ENCODE peak calls at places on chromosome 12, in five cellular contexts. S is IMR-90, N is gastrocnemius medialis, Q is Karpas-422, O is mammary epithelial cell. D is an unnamed sample. For H3K9me3 and H3K4me1, the result is how much of the 10 kb centered on the place peaks cover.

GRCh38 chr12:89019439-89020120 is 332.7 kb downstream of the DUSP6 start:
- DNase-seq in S (peak), N (peak), Q (peak), O (peak), D (peak)

GRCh38 chr12:57844725-57845477 is 1.6 kb downstream of the CTDSP2 start:
- DNase-seq in S (peak), N (peak), Q (no peak), O (peak), D (peak)

GRCh38 chr12:26192142-26192541 is 3.2 kb upstream of the SSPN start:
- DNase-seq in S (no peak), N (no peak), Q (no peak), O (no peak), D (no peak)

GRCh38 chr12:43937947-43938346 is 102.1 kb downstream of the TMEM117 start:
- DNase-seq in S (peak), N (no peak), Q (peak), O (peak), D (no peak)

GRCh38 chr12:60144395-60144794 is 548.6 kb downstream of the SLC16A7 start:
- DNase-seq in S (no peak), N (no peak), Q (no peak), O (no peak), D (no peak)

GRCh38 chr12:12927211-12928079 is 24.5 kb downstream of the GPRC5D start:
- DNase-seq in S (peak), N (peak), Q (no peak), O (peak), D (no peak)

GRCh38 chr12:52079576-52080402 is at the start of gene SMIM41:
- DNase-seq in S (no peak), N (no peak), Q (no peak), O (no peak), D (no peak)

GRCh38 chr12:90024261-90024660 is 315.6 kb upstream of the ATP2B1 start:
- DNase-seq in S (peak), N (no peak), Q (no peak), O (no peak), D (no peak)

GRCh38 chr12:119669744-119670472 is 2.0 kb downstream of the PRKAB1 start:
- DNase-seq in S (no peak), N (no peak), Q (no peak), O (peak), D (no peak)

GRCh38 chr12:30979371-30980259 is 53.1 kb downstream of the TSPAN11 start:
- DNase-seq in S (no peak), N (no peak), Q (no peak), O (no peak), D (no peak)

GRCh38 chr12:65430571-65431306 is 152.3 kb downstream of the MSRB3 start:
- DNase-seq in S (peak), N (no peak), Q (no peak), O (peak), D (no peak)

GRCh38 chr12:43761535-43761934 is 2.8 kb downstream of the IRAK4 start:
- DNase-seq in S (no peak), N (no peak), Q (no peak), O (no peak), D (no peak)

GRCh38 chr12:3727877-3728632 is 24.9 kb downstream of the CRACR2A start:
- DNase-seq in S (peak), N (peak), Q (no peak), O (no peak), D (no peak)

GRCh38 chr12:46387697-46388096 is 15.1 kb upstream of the SLC38A2 start:
- DNase-seq in S (no peak), N (no peak), Q (peak), O (no peak), D (no peak)

GRCh38 chr12:117236456-117237001 is 46.3 kb upstream of the FBXO21 start:
- DNase-seq in S (peak), N (peak), Q (peak), O (peak), D (peak)

GRCh38 chr12:72957454-72957853 is 685.3 kb downstream of the TRHDE start:
- DNase-seq in S (no peak), N (no peak), Q (no peak), O (peak), D (no peak)

GRCh38 chr12:56425188-56425587 is 24.0 kb downstream of the TIMELESS start:
- DNase-seq in S (no peak), N (no peak), Q (no peak), O (no peak), D (no peak)

GRCh38 chr12:28222959-28223662 is 32.9 kb downstream of the CCDC91 start:
- DNase-seq in S (no peak), N (no peak), Q (peak), O (no peak), D (no peak)

GRCh38 chr12:121060149-121061001 is 21.3 kb upstream of the OASL start:
- DNase-seq in S (peak), N (no peak), Q (peak), O (no peak), D (no peak)

GRCh38 chr12:59055204-59055839 is 135.0 kb upstream of the LRIG3 start:
- DNase-seq in S (peak), N (no peak), Q (no peak), O (peak), D (no peak)

GRCh38 chr12:82968644-82969339 is 282.1 kb downstream of the TMTC2 start:
- DNase-seq in S (no peak), N (no peak), Q (no peak), O (no peak), D (no peak)

GRCh38 chr12:94994312-94994711 is 9.2 kb downstream of the NDUFA12 start:
- DNase-seq in S (peak), N (no peak), Q (no peak), O (peak), D (no peak)

GRCh38 chr12:99282086-99282485 is 365.5 kb upstream of the GARIN6 start:
- DNase-seq in S (no peak), N (no peak), Q (no peak), O (no peak), D (no peak)

DNA sequence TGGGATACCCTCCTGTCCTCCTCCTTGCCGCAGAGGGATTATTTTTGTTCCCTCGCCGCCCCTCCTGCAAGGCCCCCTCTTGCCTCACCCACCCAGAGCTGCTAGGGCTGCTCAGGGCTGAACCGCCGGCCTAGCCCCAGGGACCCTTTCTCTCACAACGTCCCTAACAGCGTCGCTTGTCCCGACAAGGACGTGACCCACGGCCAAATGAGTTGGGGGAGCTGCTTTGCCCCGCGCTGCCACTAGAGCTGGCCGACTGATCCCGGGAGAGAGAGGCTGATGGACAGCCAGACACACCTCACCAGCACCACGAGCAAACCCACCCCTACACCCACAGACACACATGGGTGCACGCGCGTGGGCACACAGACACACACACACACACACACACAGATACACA is 154.6 kb upstream of the ALG10B start:
- DNase-seq in S (no peak), N (no peak), Q (no peak), O (no peak), D (no peak)
- H3K9me3 ChIP-seq in S (under half), N (under half), Q (under half), O (under half), D (under half)

DNA sequence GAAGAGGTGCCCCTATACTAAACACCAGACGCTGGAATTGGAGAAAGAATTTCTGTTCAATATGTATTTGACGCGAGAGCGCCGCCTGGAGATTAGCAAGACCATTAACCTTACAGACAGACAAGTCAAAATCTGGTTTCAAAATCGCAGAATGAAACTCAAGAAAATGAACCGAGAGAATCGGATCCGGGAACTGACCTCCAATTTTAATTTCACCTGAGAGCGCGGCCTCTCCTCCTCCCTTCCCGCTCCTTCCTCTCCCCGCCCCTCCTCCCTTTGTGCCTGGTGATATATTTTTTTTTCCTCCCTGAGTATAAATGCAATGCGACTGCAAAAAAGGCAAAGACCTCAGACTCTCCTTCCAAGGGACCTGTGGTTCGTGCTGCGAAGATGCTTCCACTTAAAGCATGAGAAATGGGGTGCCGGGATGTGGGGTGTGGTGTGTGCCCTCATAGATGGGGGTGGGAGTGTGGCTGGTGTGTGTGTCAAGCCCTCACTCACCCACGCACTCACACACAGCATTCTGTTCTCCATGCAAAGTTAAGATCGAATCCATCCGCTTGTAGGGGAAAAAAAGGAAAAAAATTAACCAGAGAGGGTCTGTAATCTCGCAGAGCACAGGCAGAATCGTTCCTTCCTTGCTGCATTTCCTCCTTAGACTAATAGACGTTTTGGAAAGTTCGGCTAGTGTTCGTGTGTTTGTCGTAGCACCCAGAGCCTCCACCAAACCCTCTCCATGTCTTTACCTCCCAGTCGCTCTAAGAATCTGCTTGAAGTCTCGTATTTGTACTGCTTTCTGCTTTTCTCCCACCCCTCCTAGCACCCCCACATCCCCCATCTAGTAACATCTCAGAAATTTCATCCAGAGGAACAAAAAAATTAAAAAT is 4.5 kb downstream of the HOXC10 start:
- DNase-seq in S (peak), N (no peak), Q (peak), O (peak), D (no peak)
- H3K4me1 ChIP-seq in S (under half), N (half or more), Q (under half), O (under half), D (under half)

GRCh38 chr12:123822804-123823203 is 60.7 kb downstream of the DNAH10 start:
- DNase-seq in S (no peak), N (no peak), Q (no peak), O (no peak), D (no peak)
- H3K9me3 ChIP-seq in S (under half), N (under half), Q (under half), O (under half), D (under half)

GRCh38 chr12:116150452-116150851 is 127.0 kb downstream of the MED13L start:
- DNase-seq in S (no peak), N (no peak), Q (no peak), O (no peak), D (no peak)

GRCh38 chr12:116148844-116149243 is 128.6 kb downstream of the MED13L start:
- DNase-seq in S (no peak), N (no peak), Q (no peak), O (no peak), D (no peak)

GRCh38 chr12:116152268-116152667 is 125.2 kb downstream of the MED13L start:
- DNase-seq in S (peak), N (no peak), Q (no peak), O (no peak), D (no peak)

GRCh38 chr12:116153096-116153495 is 124.4 kb downstream of the MED13L start:
- DNase-seq in S (no peak), N (no peak), Q (no peak), O (no peak), D (no peak)

DNA sequence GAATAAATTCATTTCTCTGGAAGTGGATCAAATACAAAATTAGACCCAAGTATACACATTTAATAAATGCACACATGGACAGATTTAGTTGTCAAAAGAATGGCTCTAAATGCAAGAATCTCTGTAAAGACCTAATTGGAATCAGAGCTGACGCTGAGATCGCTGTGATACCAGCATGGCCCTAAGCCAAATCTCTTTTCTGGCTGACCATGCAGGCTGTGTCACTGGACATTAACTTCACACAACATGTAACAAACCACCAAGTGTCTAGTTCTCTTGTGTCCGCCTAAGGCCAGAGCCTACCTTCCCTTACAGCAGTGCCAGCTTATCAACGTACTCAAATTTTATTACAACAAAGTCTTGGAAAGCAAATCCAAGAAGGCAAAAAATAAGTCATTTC is 127.5 kb downstream of the MED13L start:
- DNase-seq in S (no peak), N (no peak), Q (no peak), O (no peak), D (no peak)
- H3K4me1 ChIP-seq in S (under half), N (half or more), Q (under half), O (under half), D (under half)

D was measured in uterus.